ENCODE peak calls at places on chromosomes 16 and 17, in eight cellular contexts. K, C, I, G, L, Y, A and Z are unnamed samples.

GRCh38 chr16:77250395-77250794 is 51.2 kb downstream of the SYCE1L start:
- DNase-seq in C (no peak), K (no peak), G (no peak), I (no peak), Y (no peak), A (no peak), L (no peak), Z (no peak)

GRCh38 chr17:78294776-78295175 is 63.3 kb downstream of the TMEM235 start:
- DNase-seq in K (no peak), G (no peak), A (no peak), I (no peak), C (peak), Y (no peak), L (no peak), Z (no peak)

GRCh38 chr17:54899721-54900456 is 763 bp upstream of the TOM1L1 start:
- DNase-seq in K (peak), L (peak), C (no peak), Y (no peak), G (no peak), I (peak), A (peak), Z (no peak)

GRCh38 chr17:45042346-45043120 is 8.9 kb downstream of the DCAKD start:
- DNase-seq in Y (no peak), G (no peak), A (no peak), K (no peak), L (no peak), I (peak), C (no peak), Z (no peak)

GRCh38 chr17:1091885-1092284 is 87.9 kb downstream of the ABR start:
- DNase-seq in I (no peak), L (no peak), C (no peak), G (no peak), K (no peak), Y (no peak), A (no peak), Z (no peak)

GRCh38 chr17:74459622-74460021 is 6.8 kb upstream of the CD300A start:
- DNase-seq in A (no peak), G (no peak), L (no peak), Y (no peak), I (no peak), C (no peak), K (no peak), Z (no peak)

GRCh38 chr17:18093616-18094408 is 6.1 kb downstream of the DRG2 start:
- DNase-seq in A (peak), G (no peak), K (peak), I (no peak), Y (no peak), C (peak), L (peak), Z (no peak)

GRCh38 chr17:75133001-75133400 is 1.5 kb upstream of the NT5C start:
- DNase-seq in L (no peak), A (peak), G (no peak), Y (no peak), I (no peak), C (no peak), K (no peak), Z (no peak)

GRCh38 chr16:30651124-30652004 is 604 bp downstream of the PRR14 start:
- DNase-seq in Y (no peak), L (peak), C (no peak), G (peak), I (peak), A (peak), K (peak), Z (no peak)

GRCh38 chr16:23406546-23407240 is 46.3 kb downstream of the COG7 start:
- DNase-seq in C (no peak), L (no peak), Y (no peak), A (no peak), G (no peak), I (no peak), K (no peak), Z (no peak)

GRCh38 chr17:27354491-27355081 is 60.7 kb downstream of the WSB1 start:
- DNase-seq in L (peak), Y (no peak), A (peak), I (no peak), G (peak), C (no peak), K (no peak), Z (no peak)

GRCh38 chr17:6456914-6457687 is 12.8 kb downstream of the PIMREG start:
- DNase-seq in K (no peak), A (peak), L (peak), Y (no peak), G (no peak), C (no peak), I (no peak), Z (no peak)

GRCh38 chr17:19727466-19728113 is 11.2 kb upstream of the SLC47A2 start:
- DNase-seq in A (no peak), L (no peak), K (no peak), Y (no peak), G (no peak), C (no peak), I (no peak), Z (no peak)

GRCh38 chr16:15658149-15658548 is 8.1 kb downstream of the NDE1 start:
- DNase-seq in C (no peak), A (no peak), L (no peak), I (no peak), Y (no peak), K (peak), G (no peak), Z (no peak)

GRCh38 chr17:9598661-9599060 is 22.2 kb downstream of the CFAP52 start:
- DNase-seq in L (no peak), Y (no peak), I (no peak), K (no peak), A (no peak), C (no peak), G (no peak), Z (no peak)

GRCh38 chr17:9587969-9588656 is 11.7 kb downstream of the CFAP52 start:
- DNase-seq in K (peak), L (no peak), I (no peak), C (no peak), Y (no peak), A (peak), G (no peak), Z (no peak)

GRCh38 chr17:9594065-9594464 is 17.6 kb downstream of the CFAP52 start:
- DNase-seq in I (no peak), C (no peak), L (no peak), A (no peak), K (no peak), Y (no peak), G (no peak), Z (no peak)
- TF ChIP-seq POLR2AphosphoS5 in I (no peak), C (no peak), L (no peak), A (no peak), K (no peak), Y (no peak), G (no peak), Z (no peak)

DNA sequence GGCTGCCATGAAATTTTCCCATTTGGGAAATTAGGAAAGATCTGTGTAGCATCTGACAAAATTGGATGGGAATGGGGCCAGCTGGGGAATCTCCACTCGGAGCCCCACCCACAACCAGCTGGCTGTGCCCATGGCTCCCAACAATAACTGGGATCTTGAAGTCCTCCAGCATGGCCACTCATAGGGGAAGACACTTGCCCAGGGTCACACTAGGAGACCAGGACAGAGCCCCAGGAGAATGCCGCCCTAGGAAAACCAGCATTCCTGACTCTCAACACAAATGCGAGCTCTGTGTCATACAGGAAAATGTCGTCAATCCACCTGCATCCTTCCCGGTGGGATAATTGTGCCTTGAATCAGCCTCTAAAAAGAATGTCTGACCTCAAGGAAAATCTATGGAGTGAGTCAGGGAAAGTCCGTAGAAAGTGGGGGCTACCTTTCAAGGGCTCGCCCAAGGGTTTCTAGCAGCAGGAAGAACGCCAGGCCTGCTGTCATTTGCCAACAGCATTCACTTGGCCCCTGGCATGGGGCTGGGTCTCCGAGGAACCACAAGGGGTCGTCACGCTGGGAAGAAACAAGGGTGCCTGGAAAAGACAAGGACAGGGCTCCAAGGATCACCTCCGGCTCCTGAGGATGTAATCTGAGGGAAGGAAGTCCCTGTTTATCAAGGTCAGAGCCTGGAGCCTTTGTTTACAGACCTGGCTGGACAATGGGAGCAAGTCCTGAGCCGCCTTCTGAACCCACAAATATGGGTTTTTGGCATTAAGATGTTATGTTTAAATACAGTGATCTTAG is 15.9 kb downstream of the CDH5 start:
- DNase-seq in G (no peak), L (no peak), K (no peak), A (no peak), C (no peak), I (no peak), Y (no peak), Z (peak)
- TF ChIP-seq REST in G (no peak), L (no peak), K (no peak), A (no peak), C (no peak), I (no peak), Y (no peak), Z (no peak)

GRCh38 chr17:65061621-65062020 is 5.1 kb upstream of the GNA13 start:
- DNase-seq in A (no peak), K (peak), Y (no peak), C (no peak), G (no peak), I (no peak), L (no peak), Z (no peak)

GRCh38 chr17:65060855-65061254 is 4.3 kb upstream of the GNA13 start:
- DNase-seq in C (no peak), G (no peak), A (no peak), K (no peak), Y (no peak), L (no peak), I (no peak), Z (no peak)

GRCh38 chr17:65058615-65059014 is 2.1 kb upstream of the GNA13 start:
- DNase-seq in G (no peak), I (no peak), Y (no peak), L (no peak), C (no peak), A (no peak), K (no peak), Z (no peak)

GRCh38 chr17:65064452-65065019 is 8.0 kb upstream of the GNA13 start:
- DNase-seq in K (no peak), A (peak), I (no peak), L (peak), G (no peak), Y (no peak), C (no peak), Z (no peak)

DNA sequence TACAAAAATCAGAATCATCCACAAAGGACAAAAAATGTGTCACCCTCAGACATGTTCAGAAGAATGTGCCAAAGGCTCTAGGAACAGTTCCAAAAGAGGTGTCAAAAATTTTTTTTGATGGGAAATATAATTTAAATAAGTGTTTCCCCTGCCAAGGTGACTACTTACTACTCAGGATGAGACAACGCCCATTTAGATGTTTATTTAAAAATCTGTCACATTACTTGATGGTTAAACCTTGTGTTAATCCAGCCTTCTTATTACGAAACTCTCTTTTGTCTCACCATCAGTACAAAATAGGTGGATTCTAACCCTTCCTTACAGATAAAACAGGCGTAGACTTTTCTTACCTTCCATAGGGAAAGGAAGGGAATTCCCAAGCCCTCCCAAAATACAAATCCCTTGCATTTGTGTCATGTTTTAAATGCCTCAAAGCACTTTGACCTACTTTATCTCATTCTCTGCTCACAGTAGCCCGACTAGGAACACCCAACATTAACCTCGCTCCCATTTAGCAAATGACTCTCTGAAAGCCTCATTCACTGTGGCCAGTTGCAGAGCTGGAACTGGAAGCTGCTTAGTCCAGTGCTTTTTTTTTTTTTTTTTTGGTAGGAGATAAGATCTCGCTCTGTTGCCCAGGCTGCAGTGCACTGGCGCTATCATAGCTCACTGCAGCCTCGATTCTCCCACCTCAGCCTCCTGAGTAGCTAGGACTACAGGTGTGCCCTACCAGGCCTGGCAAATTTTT is 5.8 kb upstream of the GNA13 start:
- DNase-seq in Y (no peak), I (peak), C (no peak), A (peak), G (no peak), L (peak), K (peak), Z (no peak)
- TF ChIP-seq POLR2AphosphoS5 in Y (no peak), I (no peak), C (no peak), A (no peak), G (no peak), L (no peak), K (no peak), Z (no peak)

DNA sequence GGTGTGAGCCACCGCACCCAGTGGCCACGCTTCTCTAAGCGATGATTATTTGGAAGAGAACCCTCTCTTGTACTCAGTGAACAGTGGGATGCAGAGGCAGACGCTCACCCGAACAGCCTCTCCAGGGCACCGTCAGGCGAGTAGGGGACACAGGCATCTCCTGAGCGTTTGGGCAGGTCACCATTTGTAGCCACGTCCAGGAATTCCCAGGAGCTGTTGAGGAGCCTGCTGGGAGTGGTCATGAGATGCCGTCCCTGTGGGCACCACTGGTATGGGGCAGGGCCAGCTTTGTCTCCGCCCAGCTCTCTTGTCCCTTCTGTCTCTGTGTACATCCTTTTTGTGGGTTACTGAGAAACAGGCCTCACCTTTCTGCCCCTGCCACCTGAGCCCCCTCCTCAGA is 81.3 kb upstream of the ZNF469 start:
- DNase-seq in A (no peak), Y (no peak), C (no peak), K (no peak), L (no peak), G (no peak), I (no peak), Z (no peak)
- TF ChIP-seq REST in A (no peak), Y (no peak), C (no peak), K (no peak), L (no peak), G (no peak), I (no peak), Z (no peak)